ENCODE peak calls at places on chromosomes 6 and 20, in four cellular contexts. D, Z, V and Q are unnamed samples. For H3K36me3, the result is how much of the 10 kb centered on the place peaks cover.

GRCh38 chr6:156864557-156864956 is 87.4 kb downstream of the ARID1B start:
- DNase-seq in D (no peak), Z (no peak), V (no peak), Q (no peak)

GRCh38 chr20:4130404-4131189 is 115.2 kb upstream of the RNF24 start:
- DNase-seq in D (no peak), Z (no peak), V (no peak), Q (no peak)

GRCh38 chr20:48684501-48685041 is 143.2 kb downstream of the PREX1 start:
- DNase-seq in D (no peak), Z (no peak), V (no peak), Q (no peak)

GRCh38 chr6:111871725-111872520 is 1.3 kb downstream of the FYN start:
- DNase-seq in D (peak), Z (no peak), V (peak), Q (no peak)

GRCh38 chr6:7062445-7063162 is 45.2 kb upstream of the RREB1 start:
- DNase-seq in D (no peak), Z (no peak), V (no peak), Q (no peak)

GRCh38 chr6:43983632-43984031 is 143.6 kb downstream of the MRPL14 start:
- DNase-seq in D (no peak), Z (no peak), V (peak), Q (no peak)

GRCh38 chr6:143276436-143276835 is 174.1 kb downstream of the ADAT2 start:
- DNase-seq in D (no peak), Z (no peak), V (no peak), Q (no peak)

GRCh38 chr20:19628570-19629134 is 129.4 kb upstream of the RIN2 start:
- DNase-seq in D (no peak), Z (no peak), V (no peak), Q (peak)

GRCh38 chr20:38165089-38165965 is at the start of gene TGM2:
- DNase-seq in D (peak), Z (no peak), V (peak), Q (peak)

GRCh38 chr20:63167026-63167917 is 48.7 kb downstream of the YTHDF1 start:
- DNase-seq in D (no peak), Z (no peak), V (no peak), Q (no peak)

GRCh38 chr6:10543488-10543887 is 22.3 kb downstream of the GCNT2 start:
- DNase-seq in D (no peak), Z (no peak), V (no peak), Q (no peak)

GRCh38 chr6:63582579-63583231 is 10.4 kb downstream of the LOC128125822 start:
- DNase-seq in D (no peak), Z (no peak), V (no peak), Q (no peak)

GRCh38 chr6:63580704-63580961 is 8.4 kb downstream of the LOC128125822 start:
- DNase-seq in D (no peak), Z (no peak), V (no peak), Q (no peak)

GRCh38 chr6:63584125-63584514 is 11.8 kb downstream of the LOC128125822 start:
- DNase-seq in D (no peak), Z (no peak), V (no peak), Q (no peak)

GRCh38 chr6:63581355-63581998 is 9.2 kb downstream of the LOC128125822 start:
- DNase-seq in D (no peak), Z (no peak), V (no peak), Q (no peak)

GRCh38 chr6:63584566-63584965 is 12.3 kb downstream of the LOC128125822 start:
- DNase-seq in D (no peak), Z (no peak), V (no peak), Q (no peak)
- TF ChIP-seq POLR2A in D (no peak), Z (no peak), V (no peak), Q (no peak)

GRCh38 chr6:13643125-13643524 is 28.0 kb downstream of the NOL7 start:
- DNase-seq in D (no peak), Z (no peak), V (no peak), Q (no peak)

GRCh38 chr6:13653296-13653695 is 38.2 kb downstream of the NOL7 start:
- DNase-seq in D (no peak), Z (no peak), V (no peak), Q (no peak)

GRCh38 chr6:13649393-13649792 is 34.3 kb downstream of the NOL7 start:
- DNase-seq in D (no peak), Z (no peak), V (no peak), Q (no peak)

DNA sequence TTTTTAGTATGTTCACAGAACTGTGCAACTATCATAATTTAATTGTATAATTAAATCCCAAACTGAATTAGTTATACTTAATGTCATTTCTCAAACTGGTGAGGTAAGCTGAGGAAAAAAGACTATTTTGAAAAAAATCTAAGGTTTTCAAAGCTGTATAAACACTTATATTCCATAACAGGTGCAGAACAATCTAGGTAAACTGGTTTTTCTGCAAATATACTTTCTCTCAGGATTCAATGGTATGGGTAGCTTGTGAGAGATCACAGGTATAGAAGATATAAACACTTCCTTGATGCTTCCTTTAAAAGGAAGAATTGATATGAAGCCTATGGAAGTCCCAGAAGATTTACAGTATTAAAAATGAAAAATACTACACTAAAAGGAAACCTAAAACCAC is 33.7 kb downstream of the NOL7 start:
- DNase-seq in D (no peak), Z (no peak), V (no peak), Q (no peak)
- H3K27ac ChIP-seq in D (no peak), Z (no peak), V (no peak), Q (no peak)

GRCh38 chr6:158626360-158627167 is 18.0 kb downstream of the DYNLT1 start:
- DNase-seq in D (no peak), Z (no peak), V (no peak), Q (no peak)
- H3K36me3 ChIP-seq in D (under half), Z (under half), V (under half), Q (under half)

DNA sequence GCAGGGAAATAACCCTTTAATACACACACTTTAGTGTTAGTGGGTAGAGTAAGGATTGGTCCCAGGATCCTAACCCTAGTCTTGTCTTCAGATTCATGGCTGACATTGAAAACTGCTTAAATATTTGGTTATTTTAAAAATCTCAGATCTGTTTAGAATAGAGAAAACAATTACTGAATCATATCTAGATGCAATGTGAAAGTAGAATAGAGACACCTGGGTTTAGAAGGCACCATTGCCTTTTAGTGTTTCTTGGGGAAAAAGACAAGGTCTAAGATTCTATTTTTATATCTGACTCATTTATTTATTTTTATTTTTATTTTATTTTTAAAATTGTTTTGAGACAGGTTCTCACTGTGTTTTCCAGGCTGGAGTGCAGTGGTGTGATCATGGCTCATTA is 6.0 kb downstream of the DDX43 start:
- DNase-seq in D (no peak), Z (no peak), V (no peak), Q (no peak)
- TF ChIP-seq POLR2A in D (no peak), Z (no peak), V (no peak), Q (no peak)

GRCh38 chr20:57434390-57434700 is 43.1 kb downstream of the RBM38 start:
- DNase-seq in D (no peak), Z (no peak), V (no peak), Q (no peak)

GRCh38 chr20:57433658-57434389 is 42.6 kb downstream of the RBM38 start:
- DNase-seq in D (no peak), Z (no peak), V (no peak), Q (no peak)

GRCh38 chr20:57432874-57433491 is 41.8 kb downstream of the RBM38 start:
- DNase-seq in D (peak), Z (no peak), V (no peak), Q (no peak)

GRCh38 chr20:57431539-57431835 is 40.3 kb downstream of the RBM38 start:
- DNase-seq in D (no peak), Z (no peak), V (no peak), Q (no peak)

GRCh38 chr20:57432480-57432873 is 41.3 kb downstream of the RBM38 start:
- DNase-seq in D (no peak), Z (no peak), V (no peak), Q (no peak)
- H3K27ac ChIP-seq in D (no peak), Z (no peak), V (no peak), Q (no peak)

GRCh38 chr6:160042014-160042773 is 73.3 kb downstream of the IGF2R start:
- DNase-seq in D (no peak), Z (peak), V (no peak), Q (peak)
- H3K36me3 ChIP-seq in D (under half), Z (half or more), V (under half), Q (under half)

GRCh38 chr6:128511518-128511917 is 8.9 kb downstream of the PTPRK start:
- DNase-seq in D (no peak), Z (no peak), V (no peak), Q (no peak)
- TF ChIP-seq POLR2A in D (no peak), Z (no peak), V (no peak), Q (no peak)

GRCh38 chr6:56595490-56596122 is 47.1 kb downstream of the DST start:
- DNase-seq in D (peak), Z (no peak), V (peak), Q (no peak)

GRCh38 chr6:56594699-56595098 is 48.0 kb downstream of the DST start:
- DNase-seq in D (no peak), Z (no peak), V (no peak), Q (no peak)

DNA sequence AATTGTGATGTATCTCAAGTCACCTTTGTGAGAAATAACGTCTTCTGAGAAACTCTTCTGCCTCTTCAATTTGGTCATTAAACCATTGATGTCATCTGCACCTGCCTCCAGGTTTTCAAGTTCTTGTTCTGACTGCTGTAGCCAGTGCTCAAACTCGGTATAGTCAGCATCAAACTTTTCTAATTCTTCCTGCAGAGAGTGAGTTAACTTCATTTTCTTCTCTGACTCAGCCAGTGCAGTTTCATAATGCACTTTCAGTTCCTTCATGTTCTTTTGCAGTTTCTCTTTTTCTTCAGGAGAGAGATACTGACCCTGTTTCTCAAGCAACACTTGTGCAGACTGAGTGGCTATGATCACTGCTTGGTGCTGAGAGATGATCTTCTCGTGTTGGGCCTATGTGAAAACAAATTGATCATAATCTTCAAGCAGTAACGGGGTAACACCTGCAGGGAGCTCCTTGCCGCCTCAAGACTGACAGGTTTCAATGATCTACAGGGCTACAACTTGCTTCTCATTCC is 48.8 kb downstream of the DST start:
- DNase-seq in D (no peak), Z (no peak), V (no peak), Q (no peak)
- H3K27ac ChIP-seq in D (no peak), Z (peak), V (no peak), Q (no peak)

GRCh38 chr20:44942264-44942973 is 17.8 kb downstream of the TOMM34 start:
- DNase-seq in D (peak), Z (no peak), V (no peak), Q (no peak)

GRCh38 chr20:44941292-44941691 is 18.9 kb downstream of the TOMM34 start:
- DNase-seq in D (no peak), Z (no peak), V (no peak), Q (no peak)

GRCh38 chr20:44946266-44946852 is 13.8 kb downstream of the TOMM34 start:
- DNase-seq in D (no peak), Z (no peak), V (no peak), Q (peak)

GRCh38 chr20:44945261-44945660 is 14.9 kb downstream of the TOMM34 start:
- DNase-seq in D (no peak), Z (no peak), V (no peak), Q (no peak)

GRCh38 chr20:44943828-44944227 is 16.4 kb downstream of the TOMM34 start:
- DNase-seq in D (no peak), Z (no peak), V (no peak), Q (no peak)
- H3K36me3 ChIP-seq in D (under half), Z (half or more), V (under half), Q (under half)